ENCODE peak calls at places on chromosomes 12 and 14, in five cellular contexts. A is stimulated activated naive CD8-positive, alpha-beta T cell treated with anti-CD3 and anti-CD28 coated beads, Interleukin-15, amount 100 ng/mL, for 72 hours; X is NCI-H1092 treated with DMSO at 0.1 percent for 48 hours; E is SK-N-SH; Z is kidney glomerular epithelial cell. N is an unnamed sample.
A peak's percentile ranks its signal among the peaks of the same experiment; 100 is the strongest.

GRCh38 chr12:111687255-111687654 is 1.4 kb downstream of the ACAD10 start:
- DNase-seq in A (no peak), X (no peak), E (peak; percentile 27), Z (no peak), N (no peak)

GRCh38 chr14:99522934-99523660 is 41.9 kb downstream of the CCNK start:
- DNase-seq in A (no peak), X (no peak), E (no peak), Z (no peak), N (no peak)

GRCh38 chr12:120706029-120706428 is 4.2 kb upstream of the UNC119B start:
- DNase-seq in A (no peak), X (no peak), E (no peak), Z (no peak), N (no peak)

GRCh38 chr12:52268212-52268611 is 6.2 kb upstream of the KRT86 start:
- DNase-seq in A (no peak), X (no peak), E (no peak), Z (no peak), N (no peak)

GRCh38 chr12:71840226-71840847 is 778 bp downstream of the TBC1D15 start:
- DNase-seq in A (peak; percentile 26), X (peak; percentile 15), E (peak; percentile 12), Z (peak; percentile 72), N (peak; percentile 46)

GRCh38 chr14:37045340-37046061 is 126.9 kb downstream of the SLC25A21 start:
- DNase-seq in A (no peak), X (no peak), E (no peak), Z (no peak), N (peak; percentile 22)

GRCh38 chr14:100755649-100756048 is 29.0 kb downstream of the DLK1 start:
- DNase-seq in A (no peak), X (no peak), E (no peak), Z (no peak), N (no peak)

GRCh38 chr14:75981826-75982723 is at the start of gene TGFB3:
- DNase-seq in A (peak; percentile 79), X (peak; percentile 77), E (peak; percentile 90), Z (peak; percentile 89), N (peak; percentile 50)

GRCh38 chr14:69612759-69613145 is 1.4 kb downstream of the SUSD6 start:
- DNase-seq in A (no peak), X (peak; percentile 33), E (no peak), Z (peak; percentile 42), N (no peak)

GRCh38 chr12:118288174-118288573 is 84.5 kb downstream of the TAOK3 start:
- DNase-seq in A (no peak), X (no peak), E (no peak), Z (no peak), N (no peak)

GRCh38 chr12:44317651-44318126 is 481.8 kb downstream of the TMEM117 start:
- DNase-seq in A (no peak), X (peak; percentile 92), E (peak; percentile 25), Z (peak; percentile 46), N (peak; percentile 18)

GRCh38 chr12:53737951-53738833 is 10.9 kb upstream of the CALCOCO1 start:
- DNase-seq in A (no peak), X (no peak), E (peak; percentile 48), Z (no peak), N (no peak)

GRCh38 chr14:80872645-80873044 is 68.9 kb downstream of the CEP128 start:
- DNase-seq in A (no peak), X (no peak), E (no peak), Z (no peak), N (no peak)

GRCh38 chr12:26346748-26347147 is 151.4 kb downstream of the SSPN start:
- DNase-seq in A (no peak), X (no peak), E (no peak), Z (no peak), N (no peak)

GRCh38 chr12:73460212-73460611 is 1077.4 kb upstream of the ATXN7L3B start:
- DNase-seq in A (no peak), X (no peak), E (no peak), Z (no peak), N (no peak)